ENCODE peak calls at places on chromosomes 2 and 18, in four cellular contexts. E, Y, W and T are unnamed samples.

GRCh38 chr2:188598551-188598950 is 306.9 kb downstream of the GULP1 start:
- DNase-seq in E (no peak), Y (no peak), W (no peak), T (peak; percentile 51)

GRCh38 chr2:26682155-26682554 is 10.4 kb upstream of the KCNK3 start:
- DNase-seq in E (no peak), Y (no peak), W (no peak), T (no peak)

GRCh38 chr2:215901796-215902195 is 111.6 kb downstream of the MREG start:
- DNase-seq in E (no peak), Y (no peak), W (no peak), T (no peak)

GRCh38 chr18:4358618-4359017 is 96.5 kb downstream of the DLGAP1 start:
- DNase-seq in E (no peak), Y (no peak), W (no peak), T (no peak)

GRCh38 chr18:55998071-55998522 is 410.1 kb upstream of the TCF4 start:
- DNase-seq in E (no peak), Y (no peak), W (peak; percentile 51), T (no peak)

GRCh38 chr2:179020156-179020750 is 29.7 kb downstream of the CCDC141 start:
- DNase-seq in E (peak; percentile 28), Y (no peak), W (peak; percentile 29), T (peak; percentile 44)

GRCh38 chr2:99662761-99663341 is 173.0 kb upstream of the REV1 start:
- DNase-seq in E (no peak), Y (no peak), W (no peak), T (no peak)

GRCh38 chr18:63881851-63882250 is 5.7 kb upstream of the SERPINB2 start:
- DNase-seq in E (no peak), Y (no peak), W (no peak), T (no peak)

GRCh38 chr2:191421950-191422349 is 176.7 kb downstream of the MYO1B start:
- DNase-seq in E (no peak), Y (no peak), W (no peak), T (no peak)

GRCh38 chr2:221808488-221808887 is 236.4 kb upstream of the EPHA4 start:
- DNase-seq in E (no peak), Y (no peak), W (no peak), T (no peak)

GRCh38 chr2:234454433-234454832 is 42.4 kb downstream of the ARL4C start:
- DNase-seq in E (no peak), Y (no peak), W (no peak), T (no peak)

GRCh38 chr2:191910518-191910917 is 63.6 kb upstream of the CAVIN2 start:
- DNase-seq in E (no peak), Y (no peak), W (no peak), T (no peak)

GRCh38 chr2:58757971-58758370 is 516.8 kb upstream of the FANCL start:
- DNase-seq in E (peak; percentile 23), Y (no peak), W (peak; percentile 51), T (no peak)

GRCh38 chr18:79382681-79383387 is 12.9 kb upstream of the NFATC1 start:
- DNase-seq in E (no peak), Y (no peak), W (peak; percentile 44), T (no peak)

GRCh38 chr2:100119235-100119634 is 23.2 kb downstream of the AFF3 start:
- DNase-seq in E (no peak), Y (no peak), W (no peak), T (no peak)

GRCh38 chr2:9656270-9656766 is 25.5 kb upstream of the YWHAQ start:
- DNase-seq in E (no peak), Y (peak; percentile 95), W (no peak), T (peak; percentile 53)

GRCh38 chr2:50401772-50402653 is 629.9 kb downstream of the NRXN1 start:
- DNase-seq in E (peak; percentile 22), Y (no peak), W (peak; percentile 39), T (peak; percentile 46)

GRCh38 chr2:57760448-57760847 is 286.2 kb upstream of the VRK2 start:
- DNase-seq in E (no peak), Y (peak; percentile 51), W (no peak), T (no peak)

GRCh38 chr2:65396348-65397026 is 35.9 kb downstream of the SPRED2 start:
- DNase-seq in E (no peak), Y (no peak), W (no peak), T (peak; percentile 90)

GRCh38 chr2:219560037-219560892 is 11.1 kb downstream of the OBSL1 start:
- DNase-seq in E (peak; percentile 69), Y (no peak), W (peak; percentile 90), T (no peak)

GRCh38 chr2:168687314-168687713 is 115.1 kb upstream of the NOSTRIN start:
- DNase-seq in E (no peak), Y (no peak), W (no peak), T (no peak)

GRCh38 chr2:30679416-30680088 is 127.7 kb downstream of the CAPN13 start:
- DNase-seq in E (no peak), Y (no peak), W (peak; percentile 45), T (no peak)

GRCh38 chr2:53827398-53828175 is 32.2 kb downstream of the GPR75 start:
- DNase-seq in E (no peak), Y (no peak), W (no peak), T (no peak)

GRCh38 chr2:88345842-88346241 is 106.7 kb downstream of the FOXI3 start:
- DNase-seq in E (no peak), Y (no peak), W (no peak), T (no peak)

GRCh38 chr2:88350641-88351601 is 101.6 kb downstream of the FOXI3 start:
- DNase-seq in E (peak; percentile 73), Y (no peak), W (peak; percentile 79), T (peak; percentile 27)

GRCh38 chr2:88355486-88355885 is 97.0 kb downstream of the FOXI3 start:
- DNase-seq in E (no peak), Y (no peak), W (no peak), T (no peak)

DNA sequence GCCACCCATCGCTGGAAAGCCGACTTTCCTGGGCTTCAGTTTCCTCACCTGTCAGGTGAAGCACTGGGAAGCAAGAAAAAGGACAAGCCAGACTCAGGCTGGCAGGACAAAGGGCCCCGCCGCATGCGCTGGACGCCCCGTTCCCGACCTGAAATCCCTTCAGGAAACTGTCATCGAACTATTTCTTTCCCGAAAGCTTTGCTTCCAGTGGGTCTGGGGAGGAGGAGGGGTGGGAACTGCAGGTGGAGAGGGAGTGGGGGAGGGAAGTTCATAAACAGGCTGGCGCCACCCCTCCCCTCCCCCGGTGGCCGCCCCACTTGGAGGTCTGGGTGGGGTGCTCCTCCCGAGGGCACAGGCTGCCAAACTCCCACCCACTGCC is 102.2 kb downstream of the FOXI3 start:
- DNase-seq in E (no peak), Y (no peak), W (peak; percentile 17), T (no peak)
- TF ChIP-seq NFIC in E (no peak), Y (no peak), W (no peak), T (no peak)

GRCh38 chr2:136395590-136395989 is 277.6 kb upstream of the CXCR4 start:
- DNase-seq in E (no peak), Y (no peak), W (no peak), T (no peak)

GRCh38 chr2:136389809-136390208 is 271.9 kb upstream of the CXCR4 start:
- DNase-seq in E (no peak), Y (no peak), W (no peak), T (no peak)

GRCh38 chr2:136392897-136393296 is 274.9 kb upstream of the CXCR4 start:
- DNase-seq in E (no peak), Y (no peak), W (no peak), T (no peak)

GRCh38 chr2:136393515-136393914 is 275.6 kb upstream of the CXCR4 start:
- DNase-seq in E (no peak), Y (no peak), W (no peak), T (no peak)

DNA sequence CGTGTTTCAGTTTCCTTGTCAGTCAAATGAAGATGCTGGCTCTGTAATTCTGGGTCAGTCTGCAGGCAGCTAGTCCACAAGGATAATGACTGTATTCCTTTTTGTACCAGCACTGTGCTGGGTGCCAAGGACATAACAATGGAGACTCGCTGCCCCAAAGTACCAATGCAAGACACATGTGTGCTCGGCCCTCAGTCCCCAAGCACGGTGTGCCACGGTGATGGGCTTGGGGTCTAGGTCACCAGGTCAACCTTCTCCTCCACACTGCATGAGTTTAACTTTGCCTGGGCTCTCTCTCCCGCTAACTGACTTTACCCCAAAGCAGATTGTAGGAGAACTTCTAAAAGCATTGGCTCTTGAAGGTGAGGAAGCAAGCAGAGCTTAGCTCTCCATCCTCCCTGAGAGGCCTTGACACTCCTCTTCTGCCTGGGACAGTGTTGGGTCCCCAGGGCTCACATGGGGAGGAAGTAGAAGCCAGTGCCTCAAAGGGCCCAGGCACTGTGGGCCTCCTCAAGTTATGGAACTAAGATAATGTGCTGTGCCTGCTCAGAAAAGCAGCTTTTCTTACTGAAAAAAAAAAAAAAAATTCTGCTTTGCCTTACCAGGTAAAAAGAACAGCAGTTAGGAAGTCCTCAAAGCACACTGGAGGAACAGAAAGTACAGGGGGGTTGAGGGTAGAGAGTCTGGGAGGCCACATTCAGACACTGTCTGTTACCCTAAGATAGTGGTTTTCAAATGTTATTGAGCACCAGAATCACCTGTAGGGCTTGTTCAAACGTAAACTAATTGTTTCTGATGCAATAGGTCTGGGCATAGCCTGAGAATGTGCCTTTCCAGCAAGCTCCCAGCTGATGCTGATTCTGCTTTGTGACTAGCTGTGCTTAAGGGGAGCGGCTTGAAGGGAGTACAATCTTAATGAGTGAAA is 276.4 kb upstream of the CXCR4 start:
- DNase-seq in E (no peak), Y (no peak), W (no peak), T (no peak)
- H3K4me2 ChIP-seq in E (no peak overlapping the region), Y (no peak overlapping the region), W (no peak overlapping the region), T (no peak overlapping the region)

GRCh38 chr2:5367321-5367720 is 324.9 kb upstream of the SOX11 start:
- DNase-seq in E (no peak), Y (no peak), W (no peak), T (no peak)

GRCh38 chr2:5364361-5364760 is 327.8 kb upstream of the SOX11 start:
- DNase-seq in E (no peak), Y (no peak), W (no peak), T (no peak)

GRCh38 chr2:5360081-5360480 is 332.1 kb upstream of the SOX11 start:
- DNase-seq in E (no peak), Y (no peak), W (no peak), T (no peak)

GRCh38 chr2:5368263-5368662 is 323.9 kb upstream of the SOX11 start:
- DNase-seq in E (no peak), Y (no peak), W (no peak), T (no peak)

GRCh38 chr2:5365871-5366461 is 326.2 kb upstream of the SOX11 start:
- DNase-seq in E (peak; percentile 74), Y (no peak), W (peak; percentile 80), T (peak; percentile 62)
- TF ChIP-seq NFIC in E (no peak), Y (no peak), W (no peak), T (no peak)

GRCh38 chr18:70207181-70207580 is 1.7 kb upstream of the RTTN start:
- DNase-seq in E (no peak), Y (no peak), W (no peak), T (no peak)
- H3K4me2 ChIP-seq in E (no peak overlapping the region), Y (no peak overlapping the region), W (no peak overlapping the region), T (peak overlapping the region; percentile 85)

GRCh38 chr2:74778381-74779371 is 55.3 kb upstream of the HK2 start:
- DNase-seq in E (no peak), Y (no peak), W (peak; percentile 84), T (peak; percentile 74)
- TF ChIP-seq NFIC in E (no peak), Y (no peak), W (no peak), T (no peak)

GRCh38 chr2:233062946-233063268 is 2.8 kb downstream of the INPP5D start:
- DNase-seq in E (no peak), Y (no peak), W (no peak), T (no peak)

GRCh38 chr2:233062447-233062842 is 2.3 kb downstream of the INPP5D start:
- DNase-seq in E (no peak), Y (no peak), W (no peak), T (peak; percentile 37)

GRCh38 chr2:233061007-233061590 is 957 bp downstream of the INPP5D start:
- DNase-seq in E (no peak), Y (no peak), W (no peak), T (no peak)

GRCh38 chr2:233060500-233061006 is 411 bp downstream of the INPP5D start:
- DNase-seq in E (no peak), Y (no peak), W (no peak), T (no peak)

GRCh38 chr2:233061591-233062446 is 1.7 kb downstream of the INPP5D start:
- DNase-seq in E (peak; percentile 24), Y (no peak), W (peak; percentile 48), T (peak; percentile 88)
- H3K4me2 ChIP-seq in E (peak overlapping the region; percentile 62), Y (peak overlapping the region; percentile 98), W (no peak overlapping the region), T (peak overlapping the region; percentile 97)